ENCODE peak calls at places on chromosomes 7 and 10, in four cellular contexts. K is A549; D is nucleus accumbens; E is naive thymus-derived CD4-positive, alpha-beta T cell. R is an unnamed sample.

GRCh38 chr7:155847821-155848435 is 35.7 kb upstream of the SHH start:
- DNase-seq in D (no peak), E (no peak), K (no peak), R (no peak)

GRCh38 chr10:22682237-22683192 is 31.9 kb downstream of the PIP4K2A start:
- DNase-seq in K (peak), E (peak), D (no peak), R (no peak)

GRCh38 chr10:12350925-12351324 is 1.6 kb downstream of the CAMK1D start:
- DNase-seq in E (no peak), D (no peak), K (no peak), R (no peak)

GRCh38 chr10:32318476-32318896 is 28.5 kb downstream of the EPC1 start:
- DNase-seq in E (no peak), D (no peak), K (no peak), R (no peak)

GRCh38 chr10:11602919-11603523 is 8.4 kb downstream of the USP6NL start:
- DNase-seq in E (no peak), K (no peak), D (no peak), R (no peak)

GRCh38 chr10:30639946-30640786 is 10.6 kb upstream of the LYZL2 start:
- DNase-seq in E (peak), K (peak), D (no peak), R (peak)

GRCh38 chr10:14010083-14010551 is 320.6 kb downstream of the FRMD4A start:
- DNase-seq in K (no peak), D (no peak), E (no peak), R (no peak)

GRCh38 chr7:80218723-80219122 is 84.1 kb downstream of the GNAI1 start:
- DNase-seq in K (peak), E (no peak), D (no peak), R (no peak)

GRCh38 chr10:15258255-15258654 is 89.8 kb upstream of the NMT2 start:
- DNase-seq in K (no peak), D (no peak), E (no peak), R (no peak)

GRCh38 chr7:149205690-149206381 is 10.5 kb downstream of the ZNF282 start:
- DNase-seq in D (no peak), E (no peak), K (no peak), R (no peak)

GRCh38 chr7:1056006-1056784 is 11.8 kb downstream of the GPR146 start:
- DNase-seq in D (no peak), K (no peak), E (no peak), R (no peak)

GRCh38 chr7:29287366-29287765 is 92.8 kb downstream of the CHN2 start:
- DNase-seq in D (no peak), K (peak), E (no peak), R (no peak)

GRCh38 chr7:91710896-91711295 is 169.6 kb downstream of the MTERF1 start:
- DNase-seq in K (no peak), D (no peak), E (no peak), R (peak)

GRCh38 chr7:184768-185264 is 7.6 kb upstream of the FAM20C start:
- DNase-seq in K (no peak), D (no peak), E (no peak), R (no peak)

R was measured in NCI-H446.